ENCODE peak calls at places on chromosomes 7 and 10, in seven cellular contexts. One of them, this sample, is unnamed.
A peak's percentile ranks its signal among the peaks of the same experiment; 100 is the strongest.

GRCh38 chr10:9140373-9140772 is 1085.9 kb downstream of the GATA3 start:
- DNase-seq in A549: no peak
- DNase-seq in esophagus muscularis mucosa: no peak
- DNase-seq in right lobe of liver: no peak
- DNase-seq in heart left ventricle: no peak
- DNase-seq in NB4: no peak
- DNase-seq in adrenal gland: no peak
- DNase-seq in this sample: no peak

GRCh38 chr10:59234194-59234593 is 57.8 kb downstream of the PHYHIPL start:
- DNase-seq in right lobe of liver: no peak
- DNase-seq in adrenal gland: no peak
- DNase-seq in heart left ventricle: no peak
- DNase-seq in A549: no peak
- DNase-seq in NB4: no peak
- DNase-seq in esophagus muscularis mucosa: no peak
- DNase-seq in this sample: no peak

GRCh38 chr7:99459087-99459486 is 6.9 kb downstream of the ATP5MF start:
- DNase-seq in esophagus muscularis mucosa: no peak
- DNase-seq in NB4: peak; percentile 78
- DNase-seq in heart left ventricle: no peak
- DNase-seq in A549: peak; percentile 63
- DNase-seq in right lobe of liver: no peak
- DNase-seq in adrenal gland: no peak
- DNase-seq in this sample: no peak

GRCh38 chr7:91826377-91826776 is 54.1 kb downstream of the MTERF1 start:
- DNase-seq in heart left ventricle: no peak
- DNase-seq in adrenal gland: no peak
- DNase-seq in NB4: no peak
- DNase-seq in A549: no peak
- DNase-seq in esophagus muscularis mucosa: no peak
- DNase-seq in right lobe of liver: no peak
- DNase-seq in this sample: no peak

GRCh38 chr10:63760034-63760707 is 239.0 kb downstream of the REEP3 start:
- DNase-seq in adrenal gland: no peak
- DNase-seq in heart left ventricle: no peak
- DNase-seq in A549: no peak
- DNase-seq in esophagus muscularis mucosa: no peak
- DNase-seq in right lobe of liver: no peak
- DNase-seq in NB4: no peak
- DNase-seq in this sample: no peak

GRCh38 chr10:124719213-124719851 is 24.8 kb downstream of the FAM53B start:
- DNase-seq in heart left ventricle: peak; percentile 82
- DNase-seq in A549: peak; percentile 26
- DNase-seq in NB4: peak; percentile 68
- DNase-seq in right lobe of liver: no peak
- DNase-seq in adrenal gland: peak; percentile 88
- DNase-seq in esophagus muscularis mucosa: no peak
- DNase-seq in this sample: peak; percentile 66

GRCh38 chr10:47332371-47332770 is 10.1 kb downstream of the GDF2 start:
- DNase-seq in A549: no peak
- DNase-seq in NB4: no peak
- DNase-seq in right lobe of liver: no peak
- DNase-seq in heart left ventricle: no peak
- DNase-seq in esophagus muscularis mucosa: no peak
- DNase-seq in adrenal gland: no peak
- DNase-seq in this sample: no peak

GRCh38 chr7:105006367-105007139 is 7.5 kb upstream of the KMT2E start:
- DNase-seq in esophagus muscularis mucosa: no peak
- DNase-seq in adrenal gland: no peak
- DNase-seq in heart left ventricle: no peak
- DNase-seq in right lobe of liver: no peak
- DNase-seq in NB4: no peak
- DNase-seq in A549: no peak
- DNase-seq in this sample: no peak

GRCh38 chr7:92695308-92696261 is 105.4 kb upstream of the FAM133B start:
- DNase-seq in adrenal gland: peak; percentile 66
- DNase-seq in esophagus muscularis mucosa: no peak
- DNase-seq in heart left ventricle: peak; percentile 38
- DNase-seq in A549: peak; percentile 81
- DNase-seq in right lobe of liver: peak; percentile 89
- DNase-seq in NB4: no peak
- DNase-seq in this sample: peak; percentile 12

GRCh38 chr10:62268399-62269076 is at the start of gene RTKN2:
- DNase-seq in A549: peak; percentile 85
- DNase-seq in right lobe of liver: peak; percentile 69
- DNase-seq in adrenal gland: peak; percentile 57
- DNase-seq in esophagus muscularis mucosa: no peak
- DNase-seq in NB4: peak; percentile 95
- DNase-seq in heart left ventricle: peak; percentile 67
- DNase-seq in this sample: peak; percentile 85
- TF ChIP-seq POLR2A in A549: peak; percentile 15
- TF ChIP-seq POLR2A in right lobe of liver: no peak
- TF ChIP-seq POLR2A in adrenal gland: no peak
- TF ChIP-seq POLR2A in esophagus muscularis mucosa: no peak
- TF ChIP-seq POLR2A in NB4: peak; percentile 75
- TF ChIP-seq POLR2A in heart left ventricle: no peak
- TF ChIP-seq POLR2A in this sample: no peak

GRCh38 chr7:30470783-30471182 is 7.8 kb downstream of the NOD1 start:
- DNase-seq in esophagus muscularis mucosa: no peak
- DNase-seq in adrenal gland: peak; percentile 60
- DNase-seq in NB4: no peak
- DNase-seq in heart left ventricle: peak; percentile 66
- DNase-seq in right lobe of liver: no peak
- DNase-seq in A549: peak; percentile 28
- DNase-seq in this sample: no peak
- TF ChIP-seq POLR2A in esophagus muscularis mucosa: no peak
- TF ChIP-seq POLR2A in adrenal gland: no peak
- TF ChIP-seq POLR2A in NB4: no peak
- TF ChIP-seq POLR2A in heart left ventricle: no peak
- TF ChIP-seq POLR2A in right lobe of liver: no peak
- TF ChIP-seq POLR2A in A549: no peak
- TF ChIP-seq POLR2A in this sample: no peak

GRCh38 chr10:22436893-22437619 is 91.8 kb downstream of the SPAG6 start:
- DNase-seq in heart left ventricle: peak; percentile 94
- DNase-seq in right lobe of liver: peak; percentile 82
- DNase-seq in A549: peak; percentile 78
- DNase-seq in NB4: peak; percentile 85
- DNase-seq in esophagus muscularis mucosa: peak; percentile 97
- DNase-seq in adrenal gland: peak; percentile 87
- DNase-seq in this sample: peak; percentile 34
- TF ChIP-seq POLR2A in heart left ventricle: no peak
- TF ChIP-seq POLR2A in right lobe of liver: peak; percentile 85
- TF ChIP-seq POLR2A in A549: no peak
- TF ChIP-seq POLR2A in NB4: no peak
- TF ChIP-seq POLR2A in esophagus muscularis mucosa: peak; percentile 26
- TF ChIP-seq POLR2A in adrenal gland: peak; percentile 86
- TF ChIP-seq POLR2A in this sample: peak; percentile 92

GRCh38 chr7:1521454-1521853 is 9.0 kb upstream of the MAFK start:
- DNase-seq in A549: peak; percentile 51
- DNase-seq in right lobe of liver: no peak
- DNase-seq in adrenal gland: no peak
- DNase-seq in heart left ventricle: no peak
- DNase-seq in esophagus muscularis mucosa: no peak
- DNase-seq in NB4: no peak
- DNase-seq in this sample: no peak

GRCh38 chr7:1523208-1523607 is 7.3 kb upstream of the MAFK start:
- DNase-seq in adrenal gland: no peak
- DNase-seq in esophagus muscularis mucosa: no peak
- DNase-seq in A549: peak; percentile 43
- DNase-seq in right lobe of liver: no peak
- DNase-seq in heart left ventricle: no peak
- DNase-seq in NB4: no peak
- DNase-seq in this sample: no peak

GRCh38 chr7:1526271-1526754 is 4.2 kb upstream of the MAFK start:
- DNase-seq in adrenal gland: no peak
- DNase-seq in A549: peak; percentile 83
- DNase-seq in right lobe of liver: no peak
- DNase-seq in NB4: no peak
- DNase-seq in heart left ventricle: no peak
- DNase-seq in esophagus muscularis mucosa: no peak
- DNase-seq in this sample: no peak

GRCh38 chr7:1525409-1525808 is 5.1 kb upstream of the MAFK start:
- DNase-seq in A549: no peak
- DNase-seq in adrenal gland: no peak
- DNase-seq in esophagus muscularis mucosa: no peak
- DNase-seq in right lobe of liver: no peak
- DNase-seq in heart left ventricle: no peak
- DNase-seq in NB4: no peak
- DNase-seq in this sample: no peak

GRCh38 chr7:1523838-1524237 is 6.7 kb upstream of the MAFK start:
- DNase-seq in right lobe of liver: no peak
- DNase-seq in heart left ventricle: no peak
- DNase-seq in adrenal gland: no peak
- DNase-seq in NB4: no peak
- DNase-seq in A549: no peak
- DNase-seq in esophagus muscularis mucosa: no peak
- DNase-seq in this sample: no peak
- TF ChIP-seq POLR2A in right lobe of liver: no peak
- TF ChIP-seq POLR2A in heart left ventricle: no peak
- TF ChIP-seq POLR2A in adrenal gland: no peak
- TF ChIP-seq POLR2A in NB4: no peak
- TF ChIP-seq POLR2A in A549: no peak
- TF ChIP-seq POLR2A in esophagus muscularis mucosa: no peak
- TF ChIP-seq POLR2A in this sample: no peak

GRCh38 chr7:120856198-120856597 is 1.7 kb downstream of the TSPAN12 start:
- DNase-seq in NB4: no peak
- DNase-seq in heart left ventricle: no peak
- DNase-seq in esophagus muscularis mucosa: no peak
- DNase-seq in adrenal gland: no peak
- DNase-seq in A549: no peak
- DNase-seq in right lobe of liver: no peak
- DNase-seq in this sample: no peak

GRCh38 chr7:120858299-120858636 is 324 bp upstream of the TSPAN12 start:
- DNase-seq in adrenal gland: no peak
- DNase-seq in heart left ventricle: no peak
- DNase-seq in A549: no peak
- DNase-seq in right lobe of liver: no peak
- DNase-seq in NB4: no peak
- DNase-seq in esophagus muscularis mucosa: no peak
- DNase-seq in this sample: no peak

GRCh38 chr7:120856621-120857352 is 1.2 kb downstream of the TSPAN12 start:
- DNase-seq in NB4: peak; percentile 29
- DNase-seq in heart left ventricle: peak; percentile 57
- DNase-seq in right lobe of liver: peak; percentile 58
- DNase-seq in adrenal gland: peak; percentile 33
- DNase-seq in A549: peak; percentile 39
- DNase-seq in esophagus muscularis mucosa: no peak
- DNase-seq in this sample: no peak

GRCh38 chr7:120860151-120860550 is 2.2 kb upstream of the TSPAN12 start:
- DNase-seq in adrenal gland: no peak
- DNase-seq in esophagus muscularis mucosa: no peak
- DNase-seq in A549: no peak
- DNase-seq in NB4: no peak
- DNase-seq in right lobe of liver: no peak
- DNase-seq in heart left ventricle: no peak
- DNase-seq in this sample: no peak

DNA sequence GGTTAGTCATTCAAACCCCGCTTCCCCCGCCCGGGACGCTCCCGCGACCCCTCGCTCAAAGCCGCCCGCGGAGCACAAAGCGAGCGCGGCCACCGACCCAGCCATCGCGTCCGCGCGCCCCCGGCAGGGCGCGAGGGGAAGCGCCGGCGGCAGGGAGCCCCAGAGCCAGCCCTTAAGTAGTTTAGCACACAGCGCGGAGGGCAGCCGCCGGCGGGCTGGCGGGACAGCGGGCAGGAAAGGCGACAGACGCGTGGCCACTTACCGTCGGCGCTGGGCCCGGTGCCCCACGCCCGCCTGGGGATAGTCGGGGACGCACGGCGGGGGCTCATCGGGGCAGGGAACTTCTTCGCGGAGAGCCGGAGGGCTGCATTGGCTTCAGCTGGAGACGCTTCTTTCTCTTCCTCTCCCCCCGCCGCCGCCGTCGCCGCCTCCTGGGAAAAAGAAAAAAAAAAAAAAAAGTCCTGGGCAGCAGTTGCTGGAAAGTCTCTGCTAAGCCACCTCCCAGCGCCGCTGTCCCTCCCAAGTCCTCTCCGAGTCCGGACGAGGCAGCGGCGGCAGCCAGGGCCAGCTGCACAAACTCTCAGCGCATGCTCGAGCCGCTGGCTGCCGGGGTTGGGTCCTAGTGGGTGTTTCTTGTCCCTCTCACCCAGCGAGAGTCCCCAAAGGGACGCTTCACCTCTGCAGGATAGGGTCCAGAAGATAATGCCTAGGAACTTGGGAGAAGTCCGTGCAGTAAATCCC is at the start of gene TSPAN12:
- DNase-seq in NB4: peak; percentile 69
- DNase-seq in right lobe of liver: peak; percentile 92
- DNase-seq in adrenal gland: peak; percentile 87
- DNase-seq in esophagus muscularis mucosa: no peak
- DNase-seq in A549: peak; percentile 69
- DNase-seq in heart left ventricle: peak; percentile 94
- DNase-seq in this sample: peak; percentile 72
- TF ChIP-seq POLR2A in NB4: no peak
- TF ChIP-seq POLR2A in right lobe of liver: peak; percentile 65
- TF ChIP-seq POLR2A in adrenal gland: no peak
- TF ChIP-seq POLR2A in esophagus muscularis mucosa: no peak
- TF ChIP-seq POLR2A in A549: no peak
- TF ChIP-seq POLR2A in heart left ventricle: no peak
- TF ChIP-seq POLR2A in this sample: no peak

This sample was measured in H54.